ENCODE peak calls at places on chromosome 9, in four cellular contexts. B is Caki2; I is NCI-H1092 treated with DMSO at 0.1 percent for 48 hours; D is stimulated activated CD8-positive, alpha-beta memory T cell treated with anti-CD3 and anti-CD28 coated beads, Interleukin-4, amount 100 ng/mL, for 4 hours. H is an unnamed sample.

GRCh38 chr9:97293207-97293721 is 14.2 kb upstream of the CCDC180 start:
- DNase-seq in B (peak; percentile 34), I (peak; percentile 68), D (no peak), H (no peak)

GRCh38 chr9:130779153-130779855 is 55.8 kb upstream of the ABL1 start:
- DNase-seq in B (no peak), I (no peak), D (no peak), H (no peak)

GRCh38 chr9:87875839-87876545 is 6.7 kb upstream of the SPATA31E1 start:
- DNase-seq in B (no peak), I (no peak), D (no peak), H (no peak)

GRCh38 chr9:129990269-129991005 is 52.6 kb downstream of the FNBP1 start:
- DNase-seq in B (peak; percentile 10), I (no peak), D (no peak), H (no peak)

GRCh38 chr9:131873891-131874440 is 134.1 kb upstream of the RAPGEF1 start:
- DNase-seq in B (no peak), I (no peak), D (no peak), H (no peak)

GRCh38 chr9:106675780-106676179 is 187.2 kb upstream of the ZNF462 start:
- DNase-seq in B (no peak), I (no peak), D (no peak), H (no peak)

GRCh38 chr9:112380102-112380581 is at the start of gene HSDL2:
- DNase-seq in B (no peak), I (no peak), D (peak; percentile 3), H (no peak)

GRCh38 chr9:131025953-131026858 is 17.2 kb downstream of the LAMC3 start:
- DNase-seq in B (no peak), I (no peak), D (no peak), H (no peak)

GRCh38 chr9:130438368-130438981 is 6.3 kb upstream of the ASS1 start:
- DNase-seq in B (no peak), I (no peak), D (no peak), H (no peak)

GRCh38 chr9:70475211-70475610 is 60.8 kb upstream of the KLF9 start:
- DNase-seq in B (no peak), I (no peak), D (no peak), H (no peak)

GRCh38 chr9:20512106-20512505 is 110.2 kb downstream of the MLLT3 start:
- DNase-seq in B (peak; percentile 45), I (no peak), D (no peak), H (no peak)

GRCh38 chr9:116494815-116495634 is 192.1 kb upstream of the TRIM32 start:
- DNase-seq in B (no peak), I (peak; percentile 27), D (no peak), H (peak; percentile 74)

GRCh38 chr9:101764455-101764854 is 26.0 kb upstream of the GRIN3A start:
- DNase-seq in B (no peak), I (no peak), D (no peak), H (no peak)

GRCh38 chr9:102405218-102405867 is 589.8 kb upstream of the CYLC2 start:
- DNase-seq in B (no peak), I (no peak), D (no peak), H (no peak)

GRCh38 chr9:133944746-133945135 is 47.4 kb downstream of the VAV2 start:
- DNase-seq in B (peak; percentile 91), I (no peak), D (no peak), H (no peak)

GRCh38 chr9:32644698-32645097 is 9.2 kb upstream of the TAF1L start:
- DNase-seq in B (peak; percentile 39), I (no peak), D (no peak), H (no peak)

GRCh38 chr9:34957492-34958410 is at the start of gene PHF24:
- DNase-seq in B (no peak), I (peak; percentile 11), D (peak; percentile 10), H (peak; percentile 64)

GRCh38 chr9:134826336-134827246 is 54.0 kb upstream of the FCN2 start:
- DNase-seq in B (no peak), I (no peak), D (no peak), H (no peak)